ENCODE peak calls at places on chromosome 1, in nine cellular contexts. T is A549, Q is astrocyte of the spinal cord, M is smooth muscle cell of the brain vasculature, B is right atrium auricular region, J is GM12865, Y is fibroblast of lung, S is T-helper 1 cell, A is non-pigmented ciliary epithelial cell. F is an unnamed sample.

GRCh38 chr1:115348636-115349035 is 10.6 kb upstream of the NGF start:
- DNase-seq in T (no peak), Q (peak; percentile 22), M (no peak), B (no peak), J (no peak), Y (peak; percentile 29), S (no peak), A (no peak), F (no peak)

GRCh38 chr1:34842952-34843371 is 16.6 kb downstream of the SMIM12 start:
- DNase-seq in T (no peak), Q (no peak), M (no peak), B (no peak), J (no peak), Y (no peak), S (no peak), A (no peak), F (no peak)

GRCh38 chr1:4071675-4072074 is 171.6 kb upstream of the C1orf174 start:
- DNase-seq in T (no peak), Q (no peak), M (no peak), B (no peak), J (no peak), Y (no peak), S (no peak), A (no peak), F (no peak)

GRCh38 chr1:247407180-247407616 is 8.8 kb upstream of the NLRP3 start:
- DNase-seq in T (no peak), Q (no peak), M (no peak), B (peak; percentile 76), J (peak; percentile 93), Y (no peak), S (peak; percentile 52), A (no peak), F (no peak)

GRCh38 chr1:191888996-191889622 is 269.2 kb upstream of the RGS18 start:
- DNase-seq in T (no peak), Q (no peak), M (no peak), B (no peak), J (peak; percentile 5), Y (no peak), S (no peak), A (no peak), F (no peak)

GRCh38 chr1:109151146-109151545 is 37.2 kb downstream of the ELAPOR1 start:
- DNase-seq in T (no peak), Q (peak; percentile 33), M (peak; percentile 28), B (no peak), J (no peak), Y (peak; percentile 72), S (no peak), A (no peak), F (peak; percentile 46)

GRCh38 chr1:231679109-231679508 is 52.5 kb downstream of the DISC1 start:
- DNase-seq in T (no peak), Q (no peak), M (no peak), B (no peak), J (no peak), Y (no peak), S (no peak), A (no peak), F (no peak)

GRCh38 chr1:76547916-76548315 is 319.4 kb upstream of the ST6GALNAC5 start:
- DNase-seq in T (no peak), Q (no peak), M (no peak), B (no peak), J (no peak), Y (no peak), S (no peak), A (no peak), F (peak; percentile 0)

GRCh38 chr1:81559662-81560350 is 240.9 kb upstream of the ADGRL2 start:
- DNase-seq in T (no peak), Q (no peak), M (no peak), B (no peak), J (no peak), Y (no peak), S (no peak), A (no peak), F (peak; percentile 10)